ENCODE peak calls at places on chromosomes 3 and 15, in nine cellular contexts. D is GM13976; X is foreskin fibroblast; Q is stimulated activated CD8-positive, alpha-beta memory T cell treated with anti-CD3 and anti-CD28 coated beads, Interleukin-15, amount 100 ng/mL, for 24 hours; H is prostate gland; A is H9; F is progenitor cell of endocrine pancreas; B is stimulated activated CD4-positive, alpha-beta T cell treated with anti-CD3 and anti-CD28 coated beads, Interleukin-4, amount 100 ng/mL, for 24 hours; Z is RWPE2. V is an unnamed sample.

GRCh38 chr15:74826372-74826819 is at the start of gene CPLX3:
- DNase-seq in D (peak), X (no peak), Q (no peak), H (peak), A (peak), F (peak), B (peak), Z (no peak), V (peak)

GRCh38 chr3:81173514-81173913 is 587.9 kb downstream of the GBE1 start:
- DNase-seq in D (no peak), X (no peak), Q (no peak), H (no peak), A (peak), F (no peak), B (no peak), Z (no peak), V (no peak)

GRCh38 chr3:151428386-151428785 is 32.5 kb downstream of the IGSF10 start:
- DNase-seq in D (no peak), X (no peak), Q (no peak), H (no peak), A (no peak), F (no peak), B (no peak), Z (no peak), V (no peak)

GRCh38 chr3:172159962-172160538 is 120.7 kb downstream of the FNDC3B start:
- DNase-seq in D (no peak), X (no peak), Q (no peak), H (peak), A (peak), F (no peak), B (no peak), Z (no peak), V (no peak)

GRCh38 chr3:180026997-180027396 is 9.7 kb downstream of the PEX5L start:
- DNase-seq in D (no peak), X (no peak), Q (no peak), H (no peak), A (no peak), F (no peak), B (no peak), Z (no peak), V (no peak)

GRCh38 chr15:68019814-68020525 is 34.1 kb upstream of the PIAS1 start:
- DNase-seq in D (no peak), X (no peak), Q (no peak), H (no peak), A (no peak), F (no peak), B (no peak), Z (no peak), V (no peak)

GRCh38 chr3:87006844-87007439 is 16.0 kb upstream of the VGLL3 start:
- DNase-seq in D (no peak), X (peak), Q (no peak), H (no peak), A (no peak), F (no peak), B (no peak), Z (no peak), V (no peak)

GRCh38 chr3:150545419-150546225 is 674 bp downstream of the SERP1 start:
- DNase-seq in D (peak), X (no peak), Q (peak), H (peak), A (no peak), F (peak), B (peak), Z (no peak), V (peak)